ENCODE peak calls at places on chromosomes 16 and 17, in seven cellular contexts. One of them, this sample, is unnamed.
A peak's percentile ranks its signal among the peaks of the same experiment; 100 is the strongest.

GRCh38 chr17:32266389-32267269 is 997 bp downstream of the RHBDL3 start:
- DNase-seq in uterus: no peak
- DNase-seq in gastrocnemius medialis: no peak
- DNase-seq in AG04450: no peak
- DNase-seq in CD8-positive, alpha-beta T cell: peak; percentile 22
- DNase-seq in RWPE2: no peak
- DNase-seq in heart left ventricle: no peak
- DNase-seq in this sample: peak; percentile 66

GRCh38 chr16:7200320-7200719 is 132.3 kb upstream of the RBFOX1 start:
- DNase-seq in gastrocnemius medialis: no peak
- DNase-seq in AG04450: no peak
- DNase-seq in heart left ventricle: no peak
- DNase-seq in RWPE2: no peak
- DNase-seq in uterus: no peak
- DNase-seq in CD8-positive, alpha-beta T cell: no peak
- DNase-seq in this sample: peak; percentile 9

GRCh38 chr16:9345889-9346288 is 254.4 kb downstream of the HAPSTR1 start:
- DNase-seq in uterus: no peak
- DNase-seq in AG04450: no peak
- DNase-seq in RWPE2: no peak
- DNase-seq in heart left ventricle: no peak
- DNase-seq in CD8-positive, alpha-beta T cell: no peak
- DNase-seq in gastrocnemius medialis: no peak
- DNase-seq in this sample: no peak

GRCh38 chr16:69930117-69930776 is 20.9 kb upstream of the CLEC18A start:
- DNase-seq in RWPE2: no peak
- DNase-seq in CD8-positive, alpha-beta T cell: peak; percentile 52
- DNase-seq in gastrocnemius medialis: no peak
- DNase-seq in AG04450: no peak
- DNase-seq in uterus: peak; percentile 71
- DNase-seq in heart left ventricle: peak; percentile 72
- DNase-seq in this sample: no peak

GRCh38 chr17:45247429-45248131 is 14.3 kb downstream of the SPATA32 start:
- DNase-seq in RWPE2: peak; percentile 97
- DNase-seq in uterus: peak; percentile 56
- DNase-seq in gastrocnemius medialis: peak; percentile 43
- DNase-seq in CD8-positive, alpha-beta T cell: peak; percentile 98
- DNase-seq in AG04450: peak; percentile 51
- DNase-seq in heart left ventricle: peak; percentile 90
- DNase-seq in this sample: peak; percentile 69

GRCh38 chr16:81190667-81191066 is 47.8 kb upstream of the BCO1 start:
- DNase-seq in heart left ventricle: no peak
- DNase-seq in CD8-positive, alpha-beta T cell: no peak
- DNase-seq in RWPE2: no peak
- DNase-seq in gastrocnemius medialis: no peak
- DNase-seq in AG04450: peak; percentile 10
- DNase-seq in uterus: no peak
- DNase-seq in this sample: no peak

GRCh38 chr17:850828-851759 is 68.9 kb downstream of the MRM3 start:
- DNase-seq in AG04450: no peak
- DNase-seq in CD8-positive, alpha-beta T cell: no peak
- DNase-seq in heart left ventricle: peak; percentile 53
- DNase-seq in RWPE2: no peak
- DNase-seq in uterus: peak; percentile 49
- DNase-seq in gastrocnemius medialis: peak; percentile 76
- DNase-seq in this sample: no peak

GRCh38 chr17:81440511-81441244 is 45.4 kb downstream of the BAHCC1 start:
- DNase-seq in gastrocnemius medialis: no peak
- DNase-seq in AG04450: no peak
- DNase-seq in RWPE2: no peak
- DNase-seq in heart left ventricle: no peak
- DNase-seq in uterus: no peak
- DNase-seq in CD8-positive, alpha-beta T cell: no peak
- DNase-seq in this sample: no peak

GRCh38 chr17:897970-898619 is 81.5 kb downstream of the NXN start:
- DNase-seq in AG04450: no peak
- DNase-seq in heart left ventricle: no peak
- DNase-seq in RWPE2: no peak
- DNase-seq in gastrocnemius medialis: no peak
- DNase-seq in CD8-positive, alpha-beta T cell: no peak
- DNase-seq in uterus: no peak
- DNase-seq in this sample: no peak

GRCh38 chr17:57672205-57672632 is 72.9 kb downstream of the CCDC182 start:
- DNase-seq in heart left ventricle: no peak
- DNase-seq in CD8-positive, alpha-beta T cell: peak; percentile 40
- DNase-seq in RWPE2: no peak
- DNase-seq in gastrocnemius medialis: no peak
- DNase-seq in uterus: no peak
- DNase-seq in AG04450: no peak
- DNase-seq in this sample: no peak

GRCh38 chr17:32931686-32932085 is 3.7 kb downstream of the TMEM98 start:
- DNase-seq in CD8-positive, alpha-beta T cell: no peak
- DNase-seq in uterus: no peak
- DNase-seq in AG04450: no peak
- DNase-seq in heart left ventricle: no peak
- DNase-seq in RWPE2: no peak
- DNase-seq in gastrocnemius medialis: no peak
- DNase-seq in this sample: no peak

GRCh38 chr16:56639045-56639444 is 579 bp downstream of the MT1A start:
- DNase-seq in gastrocnemius medialis: no peak
- DNase-seq in uterus: no peak
- DNase-seq in AG04450: no peak
- DNase-seq in RWPE2: no peak
- DNase-seq in CD8-positive, alpha-beta T cell: no peak
- DNase-seq in heart left ventricle: no peak
- DNase-seq in this sample: no peak

GRCh38 chr17:67503184-67503583 is 126.1 kb downstream of the PITPNC1 start:
- DNase-seq in AG04450: no peak
- DNase-seq in uterus: no peak
- DNase-seq in RWPE2: no peak
- DNase-seq in CD8-positive, alpha-beta T cell: no peak
- DNase-seq in gastrocnemius medialis: no peak
- DNase-seq in heart left ventricle: no peak
- DNase-seq in this sample: no peak

GRCh38 chr17:64036198-64036922 is 15.9 kb upstream of the ICAM2 start:
- DNase-seq in RWPE2: no peak
- DNase-seq in AG04450: no peak
- DNase-seq in heart left ventricle: no peak
- DNase-seq in CD8-positive, alpha-beta T cell: no peak
- DNase-seq in uterus: no peak
- DNase-seq in gastrocnemius medialis: no peak
- DNase-seq in this sample: no peak

GRCh38 chr17:2191785-2192184 is 111.8 kb downstream of the SMG6 start:
- DNase-seq in gastrocnemius medialis: no peak
- DNase-seq in RWPE2: no peak
- DNase-seq in heart left ventricle: no peak
- DNase-seq in uterus: peak; percentile 31
- DNase-seq in CD8-positive, alpha-beta T cell: no peak
- DNase-seq in AG04450: no peak
- DNase-seq in this sample: no peak

GRCh38 chr17:19343671-19344151 is 18.8 kb downstream of the B9D1 start:
- DNase-seq in AG04450: no peak
- DNase-seq in uterus: no peak
- DNase-seq in RWPE2: no peak
- DNase-seq in heart left ventricle: no peak
- DNase-seq in CD8-positive, alpha-beta T cell: no peak
- DNase-seq in gastrocnemius medialis: no peak
- DNase-seq in this sample: no peak
- TF ChIP-seq CTCF in AG04450: no peak
- TF ChIP-seq CTCF in uterus: no peak
- TF ChIP-seq CTCF in RWPE2: no peak
- TF ChIP-seq CTCF in heart left ventricle: no peak
- TF ChIP-seq CTCF in CD8-positive, alpha-beta T cell: no peak
- TF ChIP-seq CTCF in gastrocnemius medialis: no peak
- TF ChIP-seq CTCF in this sample: no peak

GRCh38 chr16:2092866-2093265 is 42.8 kb downstream of the PKD1 start:
- DNase-seq in uterus: no peak
- DNase-seq in gastrocnemius medialis: no peak
- DNase-seq in RWPE2: no peak
- DNase-seq in heart left ventricle: no peak
- DNase-seq in AG04450: no peak
- DNase-seq in CD8-positive, alpha-beta T cell: no peak
- DNase-seq in this sample: no peak

GRCh38 chr16:2090481-2090797 is 42.7 kb downstream of the TSC2 start:
- DNase-seq in uterus: no peak
- DNase-seq in AG04450: no peak
- DNase-seq in CD8-positive, alpha-beta T cell: no peak
- DNase-seq in RWPE2: no peak
- DNase-seq in heart left ventricle: peak; percentile 55
- DNase-seq in gastrocnemius medialis: peak; percentile 44
- DNase-seq in this sample: no peak

GRCh38 chr16:2089676-2090480 is 42.1 kb downstream of the TSC2 start:
- DNase-seq in AG04450: no peak
- DNase-seq in gastrocnemius medialis: no peak
- DNase-seq in CD8-positive, alpha-beta T cell: no peak
- DNase-seq in RWPE2: no peak
- DNase-seq in uterus: no peak
- DNase-seq in heart left ventricle: peak; percentile 24
- DNase-seq in this sample: no peak

GRCh38 chr16:2091722-2092620 is 43.7 kb downstream of the PKD1 start:
- DNase-seq in RWPE2: no peak
- DNase-seq in CD8-positive, alpha-beta T cell: no peak
- DNase-seq in uterus: no peak
- DNase-seq in heart left ventricle: no peak
- DNase-seq in gastrocnemius medialis: no peak
- DNase-seq in AG04450: no peak
- DNase-seq in this sample: no peak

GRCh38 chr16:2090819-2091721 is 43.3 kb downstream of the TSC2 start:
- DNase-seq in CD8-positive, alpha-beta T cell: no peak
- DNase-seq in uterus: no peak
- DNase-seq in RWPE2: no peak
- DNase-seq in gastrocnemius medialis: peak; percentile 66
- DNase-seq in AG04450: no peak
- DNase-seq in heart left ventricle: peak; percentile 61
- DNase-seq in this sample: no peak
- H3K4me3 ChIP-seq in CD8-positive, alpha-beta T cell: no peak overlapping the region
- H3K4me3 ChIP-seq in uterus: no peak overlapping the region
- H3K4me3 ChIP-seq in RWPE2: no peak overlapping the region
- H3K4me3 ChIP-seq in gastrocnemius medialis: peak overlapping the region; percentile 35
- H3K4me3 ChIP-seq in AG04450: no peak overlapping the region
- H3K4me3 ChIP-seq in heart left ventricle: peak overlapping the region; percentile 33
- H3K4me3 ChIP-seq in this sample: no peak overlapping the region

GRCh38 chr16:58123896-58124600 is 5.1 kb downstream of the CFAP20 start:
- DNase-seq in gastrocnemius medialis: no peak
- DNase-seq in uterus: no peak
- DNase-seq in heart left ventricle: no peak
- DNase-seq in AG04450: no peak
- DNase-seq in RWPE2: no peak
- DNase-seq in CD8-positive, alpha-beta T cell: no peak
- DNase-seq in this sample: no peak
- H3K27ac ChIP-seq in gastrocnemius medialis: peak overlapping the region; percentile 6
- H3K27ac ChIP-seq in uterus: no peak overlapping the region
- H3K27ac ChIP-seq in heart left ventricle: peak overlapping the region; percentile 31
- H3K27ac ChIP-seq in AG04450: no peak overlapping the region
- H3K27ac ChIP-seq in RWPE2: no peak overlapping the region
- H3K27ac ChIP-seq in CD8-positive, alpha-beta T cell: no peak overlapping the region
- H3K27ac ChIP-seq in this sample: no peak overlapping the region

GRCh38 chr16:13331918-13332317 is 430.5 kb downstream of the SHISA9 start:
- DNase-seq in RWPE2: no peak
- DNase-seq in gastrocnemius medialis: no peak
- DNase-seq in AG04450: no peak
- DNase-seq in uterus: no peak
- DNase-seq in CD8-positive, alpha-beta T cell: no peak
- DNase-seq in heart left ventricle: no peak
- DNase-seq in this sample: no peak
- TF ChIP-seq CTCF in RWPE2: no peak
- TF ChIP-seq CTCF in gastrocnemius medialis: no peak
- TF ChIP-seq CTCF in AG04450: no peak
- TF ChIP-seq CTCF in uterus: no peak
- TF ChIP-seq CTCF in CD8-positive, alpha-beta T cell: no peak
- TF ChIP-seq CTCF in heart left ventricle: no peak
- TF ChIP-seq CTCF in this sample: no peak

DNA sequence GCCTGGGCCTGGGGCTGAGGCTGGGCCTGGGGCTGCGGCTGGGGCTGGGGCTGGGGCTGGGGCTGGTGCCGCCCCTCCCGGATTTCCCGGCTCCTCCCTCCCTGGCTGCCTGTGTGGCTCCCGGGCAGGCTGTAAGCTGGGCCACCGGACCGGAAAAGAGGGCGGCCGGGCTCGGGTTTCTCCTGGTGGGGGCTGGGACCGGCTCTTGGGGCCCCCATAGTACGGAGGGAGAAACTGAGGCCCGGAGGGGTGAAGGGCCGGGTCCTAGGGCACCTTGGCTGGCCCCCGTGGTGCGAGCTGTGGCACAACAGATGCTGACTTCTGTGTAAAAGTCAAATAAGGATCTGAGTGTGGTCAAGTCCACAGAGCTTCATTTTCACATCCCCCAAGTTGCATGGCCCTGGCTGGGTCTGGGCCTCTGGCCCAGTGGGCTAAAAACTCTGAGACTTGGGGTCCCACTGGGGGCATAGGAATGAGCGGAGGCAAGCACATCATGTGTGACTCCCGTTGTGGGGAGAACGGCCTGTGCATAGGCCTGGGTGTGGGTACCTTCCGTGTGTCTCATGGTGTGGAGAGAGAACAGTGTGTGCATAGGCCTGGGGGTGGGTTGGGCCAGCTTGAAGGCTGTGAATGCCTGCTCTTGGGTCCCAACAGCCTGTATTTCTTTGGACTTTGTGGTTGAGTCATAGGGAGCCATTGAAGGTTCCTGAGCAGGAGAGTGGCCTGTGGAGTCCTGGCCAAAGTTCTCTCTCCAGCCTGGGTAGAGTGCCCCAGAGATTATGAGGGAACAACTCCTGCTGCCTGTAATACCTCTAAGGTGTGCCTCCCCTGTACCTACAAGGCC is 123.9 kb upstream of the CIBAR2 start:
- DNase-seq in heart left ventricle: no peak
- DNase-seq in CD8-positive, alpha-beta T cell: no peak
- DNase-seq in AG04450: no peak
- DNase-seq in gastrocnemius medialis: no peak
- DNase-seq in uterus: peak; percentile 60
- DNase-seq in RWPE2: no peak
- DNase-seq in this sample: no peak
- H3K4me3 ChIP-seq in heart left ventricle: peak overlapping the region; percentile 56
- H3K4me3 ChIP-seq in CD8-positive, alpha-beta T cell: no peak overlapping the region
- H3K4me3 ChIP-seq in AG04450: peak overlapping the region; percentile 13
- H3K4me3 ChIP-seq in gastrocnemius medialis: peak overlapping the region; percentile 39
- H3K4me3 ChIP-seq in uterus: peak overlapping the region; percentile 12
- H3K4me3 ChIP-seq in RWPE2: peak overlapping the region; percentile 11
- H3K4me3 ChIP-seq in this sample: peak overlapping the region; percentile 39

DNA sequence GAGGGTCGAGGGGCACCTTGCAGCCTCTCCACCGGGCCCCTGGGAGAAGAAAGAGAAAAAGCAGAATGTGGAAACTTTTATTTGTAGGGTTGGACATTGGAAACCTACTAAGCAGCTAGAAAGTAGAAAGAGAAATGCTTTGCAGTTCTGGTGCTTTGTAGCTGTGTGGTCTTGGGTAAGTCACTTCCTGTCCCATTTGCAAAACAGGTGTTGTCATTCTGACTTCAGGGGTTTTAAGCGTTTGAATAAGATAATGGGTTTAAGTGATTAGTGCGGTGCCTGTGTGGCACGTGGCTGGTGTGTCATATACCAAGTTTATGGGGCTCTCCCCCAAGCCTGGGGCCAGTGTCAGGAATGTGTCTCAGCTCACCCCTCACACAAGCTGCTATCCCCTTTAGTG is 1.6 kb downstream of the CA4 start:
- DNase-seq in AG04450: no peak
- DNase-seq in heart left ventricle: no peak
- DNase-seq in RWPE2: no peak
- DNase-seq in CD8-positive, alpha-beta T cell: no peak
- DNase-seq in uterus: no peak
- DNase-seq in gastrocnemius medialis: no peak
- DNase-seq in this sample: no peak
- H3K27ac ChIP-seq in AG04450: no peak overlapping the region
- H3K27ac ChIP-seq in heart left ventricle: peak overlapping the region; percentile 39
- H3K27ac ChIP-seq in RWPE2: no peak overlapping the region
- H3K27ac ChIP-seq in CD8-positive, alpha-beta T cell: no peak overlapping the region
- H3K27ac ChIP-seq in uterus: no peak overlapping the region
- H3K27ac ChIP-seq in gastrocnemius medialis: peak overlapping the region; percentile 8
- H3K27ac ChIP-seq in this sample: no peak overlapping the region

GRCh38 chr17:47066841-47067682 is 88.0 kb upstream of the RPRML start:
- DNase-seq in gastrocnemius medialis: peak; percentile 68
- DNase-seq in heart left ventricle: peak; percentile 89
- DNase-seq in CD8-positive, alpha-beta T cell: peak; percentile 73
- DNase-seq in uterus: peak; percentile 79
- DNase-seq in RWPE2: peak; percentile 90
- DNase-seq in AG04450: peak; percentile 76
- DNase-seq in this sample: peak; percentile 85
- TF ChIP-seq CTCF in gastrocnemius medialis: peak; percentile 5
- TF ChIP-seq CTCF in heart left ventricle: peak; percentile 22
- TF ChIP-seq CTCF in CD8-positive, alpha-beta T cell: no peak
- TF ChIP-seq CTCF in uterus: peak; percentile 37
- TF ChIP-seq CTCF in RWPE2: no peak
- TF ChIP-seq CTCF in AG04450: peak; percentile 28
- TF ChIP-seq CTCF in this sample: peak; percentile 40

This sample was measured in dorsolateral prefrontal cortex.